ENCODE peak calls at places on chromosomes 5 and 9, in four cellular contexts. One of them, this sample, is unnamed.

GRCh38 chr5:171625646-171626045 is 160.0 kb upstream of the SMIM23 start:
- DNase-seq in upper lobe of right lung: no peak
- DNase-seq in WERI-Rb-1: no peak
- DNase-seq in ACHN: no peak
- DNase-seq in this sample: no peak

GRCh38 chr5:28014779-28015178 is 976.4 kb upstream of the CDH9 start:
- DNase-seq in upper lobe of right lung: no peak
- DNase-seq in WERI-Rb-1: peak; percentile 25
- DNase-seq in ACHN: peak; percentile 23
- DNase-seq in this sample: no peak

GRCh38 chr5:124952566-124952965 is 206.1 kb upstream of the ZNF608 start:
- DNase-seq in upper lobe of right lung: no peak
- DNase-seq in WERI-Rb-1: no peak
- DNase-seq in ACHN: no peak
- DNase-seq in this sample: no peak

GRCh38 chr5:151014680-151015343 is 5.6 kb upstream of the GPX3 start:
- DNase-seq in upper lobe of right lung: no peak
- DNase-seq in WERI-Rb-1: no peak
- DNase-seq in ACHN: peak; percentile 23
- DNase-seq in this sample: no peak

GRCh38 chr5:149550608-149551226 is 522 bp downstream of the CSNK1A1 start:
- DNase-seq in upper lobe of right lung: no peak
- DNase-seq in WERI-Rb-1: no peak
- DNase-seq in ACHN: peak; percentile 12
- DNase-seq in this sample: no peak

GRCh38 chr9:37922391-37923120 is 18.6 kb upstream of the SLC25A51 start:
- DNase-seq in upper lobe of right lung: peak; percentile 61
- DNase-seq in WERI-Rb-1: no peak
- DNase-seq in ACHN: no peak
- DNase-seq in this sample: no peak

GRCh38 chr5:143693691-143694252 is 118.2 kb upstream of the HMHB1 start:
- DNase-seq in upper lobe of right lung: no peak
- DNase-seq in WERI-Rb-1: no peak
- DNase-seq in ACHN: no peak
- DNase-seq in this sample: no peak

GRCh38 chr9:93726147-93726546 is 149.8 kb downstream of the PHF2 start:
- DNase-seq in upper lobe of right lung: no peak
- DNase-seq in WERI-Rb-1: no peak
- DNase-seq in ACHN: no peak
- DNase-seq in this sample: no peak

GRCh38 chr9:134214766-134215394 is 50.5 kb upstream of the RNU6ATAC start:
- DNase-seq in upper lobe of right lung: peak; percentile 62
- DNase-seq in WERI-Rb-1: no peak
- DNase-seq in ACHN: no peak
- DNase-seq in this sample: no peak

GRCh38 chr5:59208468-59208867 is 625.6 kb downstream of the RAB3C start:
- DNase-seq in upper lobe of right lung: no peak
- DNase-seq in WERI-Rb-1: no peak
- DNase-seq in ACHN: no peak
- DNase-seq in this sample: no peak

This sample was measured in NCI-H526 treated with DMSO at 0.1 percent for 48 hours.